ENCODE peak calls at places on chromosomes 11 and 22, in four cellular contexts. G is tibial artery; H is Peyer's patch; K is CD4-positive, alpha-beta memory T cell. W is an unnamed sample.
A peak's percentile ranks its signal among the peaks of the same experiment; 100 is the strongest.

GRCh38 chr11:126307706-126308105 is 3.8 kb downstream of the DCPS start:
- DNase-seq in K (no peak), H (no peak), G (no peak), W (no peak)

GRCh38 chr11:6319879-6320410 is 356 bp downstream of the CAVIN3 start:
- DNase-seq in H (peak; percentile 35), K (no peak), G (peak; percentile 95), W (peak; percentile 34)

GRCh38 chr11:105022998-105023397 is at the start of gene CASP5:
- DNase-seq in K (no peak), H (no peak), G (no peak), W (no peak)

GRCh38 chr11:131938321-131938751 is 567.9 kb downstream of the NTM start:
- DNase-seq in G (no peak), H (no peak), K (no peak), W (no peak)

GRCh38 chr11:124835918-124836317 is 29.3 kb upstream of the ROBO3 start:
- DNase-seq in H (no peak), G (no peak), K (no peak), W (no peak)

GRCh38 chr11:3087821-3088800 is 30.9 kb upstream of the CARS1 start:
- DNase-seq in H (no peak), K (no peak), G (no peak), W (no peak)

GRCh38 chr22:20080445-20080775 is 369 bp downstream of the DGCR8 start:
- DNase-seq in H (peak; percentile 66), G (peak; percentile 51), K (peak; percentile 74), W (no peak)

GRCh38 chr11:119728226-119728626 is 774 bp downstream of the NECTIN1 start:
- DNase-seq in H (no peak), G (no peak), K (no peak), W (no peak)

GRCh38 chr22:48918585-48919186 is 909.0 kb downstream of the BRD1 start:
- DNase-seq in G (no peak), H (no peak), K (no peak), W (peak; percentile 10)

GRCh38 chr11:6476571-6476970 is 2.8 kb upstream of the TRIM3 start:
- DNase-seq in G (no peak), H (no peak), K (no peak), W (no peak)

GRCh38 chr22:17164392-17165024 is 5.4 kb upstream of the HDHD5 start:
- DNase-seq in K (no peak), G (no peak), H (no peak), W (no peak)

GRCh38 chr22:49240472-49240871 is 587.2 kb downstream of the BRD1 start:
- DNase-seq in K (no peak), G (no peak), H (no peak), W (no peak)

GRCh38 chr11:123943738-123944137 is at the start of gene OR6T1:
- DNase-seq in K (no peak), H (no peak), G (no peak), W (no peak)

GRCh38 chr11:31823372-31824371 is 12.6 kb upstream of the PAX6 start:
- DNase-seq in G (no peak), K (no peak), H (no peak), W (no peak)

GRCh38 chr11:394034-394857 is at the start of gene PKP3:
- DNase-seq in H (no peak), G (no peak), K (no peak), W (no peak)

GRCh38 chr11:134385774-134386565 is 26.1 kb downstream of the B3GAT1 start:
- DNase-seq in K (no peak), G (no peak), H (no peak), W (peak; percentile 70)

GRCh38 chr11:61071208-61071681 is 31.0 kb upstream of the CD5 start:
- DNase-seq in G (no peak), H (peak; percentile 62), K (peak; percentile 61), W (no peak)

GRCh38 chr11:134576286-134576685 is 164.2 kb upstream of the B3GAT1 start:
- DNase-seq in G (no peak), K (no peak), H (no peak), W (no peak)

GRCh38 chr11:133718238-133718637 is 127.1 kb downstream of the SPATA19 start:
- DNase-seq in H (no peak), K (no peak), G (no peak), W (no peak)

GRCh38 chr22:27116295-27116694 is 458.9 kb downstream of the MIAT start:
- DNase-seq in K (no peak), G (no peak), H (no peak), W (no peak)

GRCh38 chr11:69497221-69497787 is 15.8 kb downstream of the LINC01488 start:
- DNase-seq in H (peak; percentile 22), G (peak; percentile 63), K (no peak), W (peak; percentile 58)

GRCh38 chr11:116276051-116277044 is 496.4 kb downstream of the BUD13 start:
- DNase-seq in G (no peak), K (peak; percentile 55), H (peak; percentile 50), W (peak; percentile 74)

GRCh38 chr11:18669211-18669593 is 29.4 kb upstream of the TMEM86A start:
- DNase-seq in H (no peak), G (no peak), K (no peak), W (no peak)

GRCh38 chr11:132008872-132009271 is 638.5 kb downstream of the NTM start:
- DNase-seq in G (no peak), K (no peak), H (no peak), W (no peak)

GRCh38 chr11:126284829-126285228 is 1.9 kb downstream of the TIRAP start:
- DNase-seq in H (peak; percentile 82), G (peak; percentile 62), K (peak; percentile 81), W (peak; percentile 64)

GRCh38 chr11:89125298-89125697 is 52.4 kb upstream of the TYR start:
- DNase-seq in H (no peak), G (no peak), K (no peak), W (no peak)

GRCh38 chr22:44260216-44261035 is 52.3 kb downstream of the SHISAL1 start:
- DNase-seq in K (no peak), H (no peak), G (peak; percentile 10), W (no peak)

GRCh38 chr22:45072322-45072903 is 62.6 kb upstream of the PHF21B start:
- DNase-seq in K (no peak), G (no peak), H (no peak), W (peak; percentile 86)

GRCh38 chr11:44469412-44469811 is 96.1 kb upstream of the CD82 start:
- DNase-seq in H (no peak), K (no peak), G (no peak), W (no peak)

GRCh38 chr11:44468338-44468988 is 97.0 kb upstream of the CD82 start:
- DNase-seq in H (no peak), K (no peak), G (no peak), W (no peak)

GRCh38 chr11:44467931-44468330 is 97.5 kb upstream of the CD82 start:
- DNase-seq in G (no peak), H (no peak), K (no peak), W (no peak)

GRCh38 chr11:44466531-44467179 is 98.8 kb upstream of the CD82 start:
- DNase-seq in K (no peak), G (no peak), H (no peak), W (no peak)

GRCh38 chr11:44467413-44467812 is 98.0 kb upstream of the CD82 start:
- DNase-seq in H (no peak), G (no peak), K (no peak), W (no peak)
- H3K27ac ChIP-seq in H (no peak overlapping the region), G (no peak overlapping the region), K (no peak overlapping the region), W (no peak overlapping the region)

GRCh38 chr11:33006010-33006409 is 9.7 kb upstream of the DEPDC7 start:
- DNase-seq in G (no peak), K (no peak), H (no peak), W (no peak)
- H3K4me3 ChIP-seq in G (no peak overlapping the region), K (no peak overlapping the region), H (no peak overlapping the region), W (no peak overlapping the region)

GRCh38 chr11:33697997-33698396 is 2.6 kb downstream of the C11orf91 start:
- DNase-seq in K (no peak), H (no peak), G (no peak), W (no peak)
- H3K27ac ChIP-seq in K (no peak overlapping the region), H (no peak overlapping the region), G (no peak overlapping the region), W (no peak overlapping the region)

DNA sequence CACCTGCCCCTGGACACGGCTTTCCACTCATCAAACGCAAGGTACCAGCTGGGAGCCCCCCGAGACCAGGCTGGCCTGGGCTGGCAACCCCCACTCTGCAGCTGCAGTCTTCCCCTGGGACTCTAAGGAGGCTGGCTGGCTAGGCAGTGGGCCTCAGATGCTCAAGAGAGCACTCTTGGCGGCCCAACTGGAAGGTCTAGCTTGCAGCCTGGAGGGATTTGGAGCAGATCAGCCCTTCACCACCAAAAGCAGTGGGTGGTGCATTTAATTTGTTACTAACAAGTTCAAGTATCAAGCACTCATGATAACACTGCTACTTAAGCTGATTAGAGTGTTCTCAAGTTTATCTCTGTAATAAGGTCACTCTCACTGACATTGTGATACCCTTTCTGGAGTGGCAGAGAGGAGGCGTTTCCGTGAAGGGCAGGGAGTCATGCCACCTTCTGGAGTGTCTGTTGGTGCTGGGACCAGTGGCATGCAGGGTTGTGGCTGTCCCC is 21.5 kb downstream of the C22orf23 start:
- DNase-seq in K (no peak), G (no peak), H (no peak), W (no peak)
- H3K4me3 ChIP-seq in K (no peak overlapping the region), G (no peak overlapping the region), H (no peak overlapping the region), W (no peak overlapping the region)

GRCh38 chr11:62242021-62242420 is at the start of gene SCGB1D2:
- DNase-seq in H (no peak), K (no peak), G (no peak), W (no peak)
- H3K27ac ChIP-seq in H (no peak within 1 kb of the TSS), K (no peak within 1 kb of the TSS), G (no peak within 1 kb of the TSS), W (no peak within 1 kb of the TSS)

DNA sequence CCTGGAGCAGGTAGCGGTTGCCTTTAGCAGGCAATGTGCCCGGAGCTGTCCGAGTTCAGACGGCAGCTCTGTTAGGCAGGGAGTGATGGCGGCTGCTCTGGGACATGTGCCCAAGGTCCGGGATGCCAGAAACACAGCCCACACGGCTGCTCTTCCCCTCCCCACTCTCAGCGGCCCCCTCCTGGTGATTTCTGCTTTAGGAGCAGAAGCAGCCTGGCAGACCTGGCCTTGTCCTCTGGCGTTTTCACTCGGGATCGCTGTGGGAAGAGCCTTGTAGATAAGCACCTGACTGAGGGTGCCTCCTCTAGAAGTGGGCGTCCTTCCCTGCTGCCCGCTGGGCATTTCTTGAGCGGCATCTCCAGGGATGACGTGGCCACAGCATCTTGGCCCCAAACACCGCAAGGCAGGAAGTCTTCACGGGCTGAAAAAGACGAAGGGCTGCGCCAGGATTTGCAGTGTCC is 392.2 kb downstream of the TBC1D22A start:
- DNase-seq in H (no peak), G (no peak), K (no peak), W (peak; percentile 45)
- H3K4me3 ChIP-seq in H (no peak overlapping the region), G (peak overlapping the region; percentile 40), K (no peak overlapping the region), W (peak overlapping the region; percentile 58)